ENCODE peak calls at places on chromosomes 12 and 14, in seven cellular contexts. P is foreskin fibroblast, N is NB4, V is omental fat pad, S is kidney, T is astrocyte of the spinal cord, W is NCI-H1105. D is an unnamed sample.

GRCh38 chr12:122099856-122100255 is 21.3 kb downstream of the MLXIP start:
- DNase-seq in P (no peak), N (no peak), V (no peak), S (no peak), T (no peak), W (no peak), D (no peak)

GRCh38 chr12:3279415-3279780 is 202.2 kb downstream of the TSPAN9 start:
- DNase-seq in P (no peak), N (no peak), V (no peak), S (no peak), T (no peak), W (no peak), D (no peak)

GRCh38 chr14:97164014-97164413 is 366.8 kb downstream of the VRK1 start:
- DNase-seq in P (no peak), N (no peak), V (no peak), S (no peak), T (no peak), W (no peak), D (no peak)

GRCh38 chr12:26680724-26681455 is 152.1 kb downstream of the ITPR2 start:
- DNase-seq in P (peak; percentile 41), N (no peak), V (no peak), S (no peak), T (no peak), W (no peak), D (no peak)

GRCh38 chr12:95200128-95200973 is 16.9 kb downstream of the FGD6 start:
- DNase-seq in P (no peak), N (no peak), V (no peak), S (no peak), T (no peak), W (no peak), D (no peak)

GRCh38 chr12:109696485-109697269 is 16.9 kb upstream of the FAM222A start:
- DNase-seq in P (no peak), N (peak; percentile 85), V (no peak), S (peak; percentile 14), T (peak; percentile 15), W (no peak), D (no peak)

GRCh38 chr12:3326850-3327780 is 163.9 kb upstream of the PRMT8 start:
- DNase-seq in P (no peak), N (peak; percentile 30), V (no peak), S (peak; percentile 61), T (no peak), W (no peak), D (no peak)

GRCh38 chr12:48998497-48999353 is 450 bp downstream of the DDN start:
- DNase-seq in P (peak; percentile 22), N (peak; percentile 75), V (no peak), S (no peak), T (no peak), W (no peak), D (peak; percentile 88)

GRCh38 chr12:8951744-8952143 is 2.3 kb upstream of the M6PR start:
- DNase-seq in P (no peak), N (no peak), V (no peak), S (no peak), T (no peak), W (no peak), D (no peak)

GRCh38 chr12:24039113-24039525 is 89.6 kb upstream of the SOX5 start:
- DNase-seq in P (peak; percentile 6), N (no peak), V (no peak), S (no peak), T (peak; percentile 97), W (no peak), D (no peak)

GRCh38 chr14:104294628-104294982 is 156.2 kb downstream of the KIF26A start:
- DNase-seq in P (no peak), N (no peak), V (no peak), S (peak; percentile 48), T (no peak), W (no peak), D (peak; percentile 69)

GRCh38 chr14:64723691-64724577 is 19.7 kb downstream of the PLEKHG3 start:
- DNase-seq in P (no peak), N (no peak), V (no peak), S (no peak), T (no peak), W (no peak), D (no peak)

D was measured in lower leg skin.